ENCODE peak calls at places on chromosomes 11 and 22, in seven cellular contexts. One of them, this sample, is unnamed.

GRCh38 chr11:62359475-62359874 is 22.2 kb downstream of the ASRGL1 start:
- DNase-seq in IMR-90: no peak
- DNase-seq in mesendoderm: no peak
- DNase-seq in foreskin keratinocyte: no peak
- DNase-seq in fibroblast of lung: no peak
- DNase-seq in right cardiac atrium: no peak
- DNase-seq in coronary artery: no peak
- DNase-seq in this sample: no peak

GRCh38 chr11:46391578-46392420 is at the start of gene CHRM4:
- DNase-seq in IMR-90: peak; percentile 45
- DNase-seq in mesendoderm: peak; percentile 52
- DNase-seq in foreskin keratinocyte: no peak
- DNase-seq in fibroblast of lung: peak; percentile 24
- DNase-seq in right cardiac atrium: no peak
- DNase-seq in coronary artery: no peak
- DNase-seq in this sample: no peak

GRCh38 chr11:3132271-3132781 is 32.8 kb downstream of the OSBPL5 start:
- DNase-seq in IMR-90: no peak
- DNase-seq in mesendoderm: no peak
- DNase-seq in foreskin keratinocyte: no peak
- DNase-seq in fibroblast of lung: no peak
- DNase-seq in right cardiac atrium: no peak
- DNase-seq in coronary artery: no peak
- DNase-seq in this sample: no peak

GRCh38 chr11:114125531-114125930 is 66.0 kb downstream of the ZBTB16 start:
- DNase-seq in IMR-90: no peak
- DNase-seq in mesendoderm: no peak
- DNase-seq in foreskin keratinocyte: no peak
- DNase-seq in fibroblast of lung: no peak
- DNase-seq in right cardiac atrium: no peak
- DNase-seq in coronary artery: no peak
- DNase-seq in this sample: no peak

GRCh38 chr11:124517314-124517713 is 26.1 kb downstream of the OR8B12 start:
- DNase-seq in IMR-90: no peak
- DNase-seq in mesendoderm: no peak
- DNase-seq in foreskin keratinocyte: no peak
- DNase-seq in fibroblast of lung: no peak
- DNase-seq in right cardiac atrium: no peak
- DNase-seq in coronary artery: no peak
- DNase-seq in this sample: no peak

GRCh38 chr11:13008625-13009475 is at the start of gene RASSF10:
- DNase-seq in IMR-90: no peak
- DNase-seq in mesendoderm: peak; percentile 95
- DNase-seq in foreskin keratinocyte: peak; percentile 75
- DNase-seq in fibroblast of lung: no peak
- DNase-seq in right cardiac atrium: peak; percentile 89
- DNase-seq in coronary artery: no peak
- DNase-seq in this sample: no peak

GRCh38 chr11:120061036-120061760 is 76.7 kb downstream of the TRIM29 start:
- DNase-seq in IMR-90: no peak
- DNase-seq in mesendoderm: no peak
- DNase-seq in foreskin keratinocyte: no peak
- DNase-seq in fibroblast of lung: no peak
- DNase-seq in right cardiac atrium: no peak
- DNase-seq in coronary artery: peak; percentile 38
- DNase-seq in this sample: no peak

GRCh38 chr22:45688606-45689080 is 17.0 kb downstream of the ATXN10 start:
- DNase-seq in IMR-90: peak; percentile 90
- DNase-seq in mesendoderm: no peak
- DNase-seq in foreskin keratinocyte: peak; percentile 89
- DNase-seq in fibroblast of lung: peak; percentile 80
- DNase-seq in right cardiac atrium: no peak
- DNase-seq in coronary artery: no peak
- DNase-seq in this sample: no peak

GRCh38 chr11:57307666-57308270 is 17.0 kb downstream of the TNKS1BP1 start:
- DNase-seq in IMR-90: no peak
- DNase-seq in mesendoderm: no peak
- DNase-seq in foreskin keratinocyte: peak; percentile 69
- DNase-seq in fibroblast of lung: no peak
- DNase-seq in right cardiac atrium: no peak
- DNase-seq in coronary artery: no peak
- DNase-seq in this sample: peak; percentile 29

GRCh38 chr11:73361953-73362776 is 14.0 kb upstream of the RELT start:
- DNase-seq in IMR-90: no peak
- DNase-seq in mesendoderm: peak; percentile 92
- DNase-seq in foreskin keratinocyte: no peak
- DNase-seq in fibroblast of lung: no peak
- DNase-seq in right cardiac atrium: no peak
- DNase-seq in coronary artery: no peak
- DNase-seq in this sample: no peak
- H3K27ac ChIP-seq in IMR-90: no peak overlapping the region
- H3K27ac ChIP-seq in mesendoderm: no peak overlapping the region
- H3K27ac ChIP-seq in foreskin keratinocyte: no peak overlapping the region
- H3K27ac ChIP-seq in fibroblast of lung: no peak overlapping the region
- H3K27ac ChIP-seq in right cardiac atrium: no peak overlapping the region
- H3K27ac ChIP-seq in coronary artery: no peak overlapping the region
- H3K27ac ChIP-seq in this sample: no peak overlapping the region

GRCh38 chr11:35216962-35217667 is 78.1 kb downstream of the CD44 start:
- DNase-seq in IMR-90: no peak
- DNase-seq in mesendoderm: no peak
- DNase-seq in foreskin keratinocyte: no peak
- DNase-seq in fibroblast of lung: peak; percentile 42
- DNase-seq in right cardiac atrium: no peak
- DNase-seq in coronary artery: no peak
- DNase-seq in this sample: no peak
- H3K27ac ChIP-seq in IMR-90: peak overlapping the region; percentile 88
- H3K27ac ChIP-seq in mesendoderm: no peak overlapping the region
- H3K27ac ChIP-seq in foreskin keratinocyte: no peak overlapping the region
- H3K27ac ChIP-seq in fibroblast of lung: peak overlapping the region; percentile 85
- H3K27ac ChIP-seq in right cardiac atrium: no peak overlapping the region
- H3K27ac ChIP-seq in coronary artery: no peak overlapping the region
- H3K27ac ChIP-seq in this sample: peak overlapping the region; percentile 7

DNA sequence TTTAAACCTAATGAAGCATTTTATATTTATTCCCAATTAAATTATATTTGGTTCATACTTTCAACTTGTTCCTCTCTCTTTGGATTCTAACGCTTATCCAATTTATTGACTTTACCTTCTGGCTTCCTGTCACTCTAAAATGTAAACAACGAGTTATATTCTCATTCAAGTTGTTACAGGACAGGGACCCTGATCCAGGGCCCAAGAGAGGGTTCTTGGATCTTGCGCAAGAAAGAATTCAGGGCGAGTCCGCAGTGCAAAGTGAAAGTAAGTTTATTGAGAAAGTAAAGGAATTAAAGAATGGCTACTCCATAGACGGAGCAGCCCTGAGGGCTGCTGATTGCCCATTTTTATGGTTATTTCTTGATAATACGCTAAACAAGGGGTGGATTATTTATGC is 405.6 kb upstream of the API5 start:
- DNase-seq in IMR-90: no peak
- DNase-seq in mesendoderm: no peak
- DNase-seq in foreskin keratinocyte: no peak
- DNase-seq in fibroblast of lung: no peak
- DNase-seq in right cardiac atrium: no peak
- DNase-seq in coronary artery: no peak
- DNase-seq in this sample: no peak
- H3K27ac ChIP-seq in IMR-90: no peak overlapping the region
- H3K27ac ChIP-seq in mesendoderm: no peak overlapping the region
- H3K27ac ChIP-seq in foreskin keratinocyte: no peak overlapping the region
- H3K27ac ChIP-seq in fibroblast of lung: no peak overlapping the region
- H3K27ac ChIP-seq in right cardiac atrium: no peak overlapping the region
- H3K27ac ChIP-seq in coronary artery: no peak overlapping the region
- H3K27ac ChIP-seq in this sample: no peak overlapping the region

GRCh38 chr11:1761857-1762536 is 1.7 kb downstream of the CTSD start:
- DNase-seq in IMR-90: no peak
- DNase-seq in mesendoderm: no peak
- DNase-seq in foreskin keratinocyte: no peak
- DNase-seq in fibroblast of lung: no peak
- DNase-seq in right cardiac atrium: no peak
- DNase-seq in coronary artery: no peak
- DNase-seq in this sample: no peak
- H3K27ac ChIP-seq in IMR-90: no peak overlapping the region
- H3K27ac ChIP-seq in mesendoderm: no peak overlapping the region
- H3K27ac ChIP-seq in foreskin keratinocyte: no peak overlapping the region
- H3K27ac ChIP-seq in fibroblast of lung: peak overlapping the region; percentile 16
- H3K27ac ChIP-seq in right cardiac atrium: peak overlapping the region; percentile 75
- H3K27ac ChIP-seq in coronary artery: peak overlapping the region; percentile 89
- H3K27ac ChIP-seq in this sample: peak overlapping the region; percentile 83

GRCh38 chr22:40463727-40464126 is 93.3 kb downstream of the SGSM3 start:
- DNase-seq in IMR-90: no peak
- DNase-seq in mesendoderm: no peak
- DNase-seq in foreskin keratinocyte: no peak
- DNase-seq in fibroblast of lung: no peak
- DNase-seq in right cardiac atrium: no peak
- DNase-seq in coronary artery: no peak
- DNase-seq in this sample: no peak
- H3K27ac ChIP-seq in IMR-90: no peak overlapping the region
- H3K27ac ChIP-seq in mesendoderm: no peak overlapping the region
- H3K27ac ChIP-seq in foreskin keratinocyte: no peak overlapping the region
- H3K27ac ChIP-seq in fibroblast of lung: no peak overlapping the region
- H3K27ac ChIP-seq in right cardiac atrium: no peak overlapping the region
- H3K27ac ChIP-seq in coronary artery: no peak overlapping the region
- H3K27ac ChIP-seq in this sample: no peak overlapping the region

GRCh38 chr22:23858484-23858815 is 775 bp downstream of the SLC2A11 start:
- DNase-seq in IMR-90: no peak
- DNase-seq in mesendoderm: no peak
- DNase-seq in foreskin keratinocyte: no peak
- DNase-seq in fibroblast of lung: no peak
- DNase-seq in right cardiac atrium: no peak
- DNase-seq in coronary artery: no peak
- DNase-seq in this sample: no peak
- H3K27ac ChIP-seq in IMR-90: no peak overlapping the region
- H3K27ac ChIP-seq in mesendoderm: no peak overlapping the region
- H3K27ac ChIP-seq in foreskin keratinocyte: no peak overlapping the region
- H3K27ac ChIP-seq in fibroblast of lung: no peak overlapping the region
- H3K27ac ChIP-seq in right cardiac atrium: peak overlapping the region; percentile 82
- H3K27ac ChIP-seq in coronary artery: no peak overlapping the region
- H3K27ac ChIP-seq in this sample: no peak overlapping the region